ENCODE peak calls at places on chromosome 18, in five cellular contexts. N is right lobe of liver; B is coronary artery; E is activated naive CD4-positive, alpha-beta T cell; Y is substantia nigra. K is an unnamed sample.

GRCh38 chr18:39205565-39205964 is 1640.0 kb upstream of the CELF4 start:
- DNase-seq in B (no peak), E (no peak), N (no peak), Y (no peak), K (no peak)

GRCh38 chr18:67292814-67293213 is 223.7 kb downstream of the DSEL start:
- DNase-seq in B (no peak), E (no peak), Y (no peak), N (no peak), K (no peak)

GRCh38 chr18:79321625-79322024 is 74.1 kb upstream of the NFATC1 start:
- DNase-seq in B (no peak), Y (no peak), E (no peak), N (no peak), K (no peak)

GRCh38 chr18:77106331-77106730 is 26.3 kb downstream of the MBP start:
- DNase-seq in B (no peak), E (peak; percentile 55), N (no peak), Y (no peak), K (peak; percentile 83)

GRCh38 chr18:78624646-78625279 is 354.9 kb upstream of the SALL3 start:
- DNase-seq in Y (no peak), B (no peak), N (no peak), E (no peak), K (no peak)

GRCh38 chr18:56702946-56703345 is 51.8 kb downstream of the WDR7 start:
- DNase-seq in E (no peak), N (no peak), B (no peak), Y (no peak), K (peak; percentile 45)

GRCh38 chr18:55779711-55780590 is 192.0 kb upstream of the TCF4 start:
- DNase-seq in N (no peak), B (no peak), E (no peak), Y (no peak), K (peak; percentile 7)

GRCh38 chr18:76458522-76459311 is 36.3 kb downstream of the ZNF516 start:
- DNase-seq in N (no peak), E (no peak), B (peak; percentile 56), Y (no peak), K (no peak)

GRCh38 chr18:78416853-78417252 is 562.8 kb upstream of the SALL3 start:
- DNase-seq in N (no peak), E (no peak), B (peak; percentile 14), Y (no peak), K (no peak)

K was measured in mucosa of descending colon.